ENCODE peak calls at places on chromosomes 2 and 18, in seven cellular contexts. J is A549, E is astrocyte, W is GM23338, N is OCI-LY7, T is hepatocyte, L is neuronal stem cell. D is an unnamed sample.

GRCh38 chr2:125471963-125472362 is 1184.0 kb upstream of the GYPC start:
- DNase-seq in J (peak), E (no peak), W (peak), N (no peak), T (peak), L (peak), D (peak)

GRCh38 chr18:54946149-54946581 is 13.1 kb downstream of the CCDC68 start:
- DNase-seq in J (peak), E (peak), W (no peak), N (no peak), T (peak), L (no peak), D (peak)

GRCh38 chr18:55738483-55739114 is 150.6 kb upstream of the TCF4 start:
- DNase-seq in J (no peak), E (no peak), W (no peak), N (no peak), T (no peak), L (no peak), D (no peak)

GRCh38 chr18:59874166-59874565 is 25.6 kb upstream of the PMAIP1 start:
- DNase-seq in J (peak), E (peak), W (no peak), N (no peak), T (peak), L (no peak), D (peak)

GRCh38 chr18:48949051-48949605 is 1.6 kb downstream of the SMAD7 start:
- DNase-seq in J (no peak), E (no peak), W (no peak), N (no peak), T (peak), L (no peak), D (peak)

GRCh38 chr2:188609321-188610049 is 317.8 kb downstream of the GULP1 start:
- DNase-seq in J (no peak), E (peak), W (no peak), N (no peak), T (no peak), L (no peak), D (no peak)

GRCh38 chr2:39120521-39120770 is 405 bp downstream of the SOS1 start:
- DNase-seq in J (no peak), E (no peak), W (no peak), N (no peak), T (no peak), L (no peak), D (no peak)

GRCh38 chr2:68476454-68476853 is 9.1 kb downstream of the APLF start:
- DNase-seq in J (no peak), E (no peak), W (no peak), N (no peak), T (no peak), L (no peak), D (no peak)

GRCh38 chr18:30682667-30683066 is 359.9 kb downstream of the DSC3 start:
- DNase-seq in J (no peak), E (peak), W (no peak), N (no peak), T (no peak), L (no peak), D (peak)

GRCh38 chr2:213089438-213089837 is 62.0 kb downstream of the IKZF2 start:
- DNase-seq in J (no peak), E (peak), W (no peak), N (no peak), T (no peak), L (no peak), D (no peak)

GRCh38 chr2:45909677-45910191 is 258.3 kb downstream of the PRKCE start:
- DNase-seq in J (no peak), E (no peak), W (no peak), N (peak), T (peak), L (no peak), D (no peak)

GRCh38 chr2:47520302-47520630 is 117.3 kb downstream of the MSH2 start:
- DNase-seq in J (no peak), E (no peak), W (no peak), N (peak), T (no peak), L (no peak), D (no peak)

GRCh38 chr2:197499594-197500502 is at the start of the genes HSPD1 and HSPE1:
- DNase-seq in J (peak), E (peak), W (peak), N (peak), T (peak), L (peak), D (peak)

GRCh38 chr2:23426284-23426905 is 41.4 kb downstream of the KLHL29 start:
- DNase-seq in J (no peak), E (peak), W (no peak), N (no peak), T (peak), L (no peak), D (peak)

GRCh38 chr2:3238951-3239841 is 138.4 kb downstream of the EIPR1 start:
- DNase-seq in J (no peak), E (no peak), W (no peak), N (peak), T (no peak), L (no peak), D (no peak)

GRCh38 chr2:209519271-209519670 is 95.4 kb downstream of the MAP2 start:
- DNase-seq in J (no peak), E (no peak), W (peak), N (no peak), T (no peak), L (no peak), D (no peak)

GRCh38 chr2:69947078-69947801 is 14.2 kb downstream of the ASPRV1 start:
- DNase-seq in J (no peak), E (no peak), W (no peak), N (no peak), T (no peak), L (no peak), D (no peak)

GRCh38 chr2:75579186-75579585 is 18.4 kb upstream of the EVA1A start:
- DNase-seq in J (no peak), E (no peak), W (no peak), N (no peak), T (no peak), L (no peak), D (no peak)

GRCh38 chr2:38039111-38039510 is 36.8 kb downstream of the CYP1B1 start:
- DNase-seq in J (no peak), E (peak), W (no peak), N (no peak), T (no peak), L (no peak), D (peak)

GRCh38 chr2:109213646-109214417 is 84.8 kb downstream of the SH3RF3 start:
- DNase-seq in J (no peak), E (peak), W (no peak), N (no peak), T (peak), L (no peak), D (peak)

GRCh38 chr2:192373244-192373643 is 178.5 kb upstream of the TMEFF2 start:
- DNase-seq in J (no peak), E (no peak), W (no peak), N (no peak), T (no peak), L (no peak), D (no peak)

GRCh38 chr2:219569635-219570034 is 1.7 kb downstream of the OBSL1 start:
- DNase-seq in J (no peak), E (no peak), W (no peak), N (no peak), T (no peak), L (no peak), D (no peak)

GRCh38 chr2:97935719-97936161 is 60.0 kb downstream of the TMEM131 start:
- DNase-seq in J (peak), E (peak), W (peak), N (peak), T (peak), L (peak), D (peak)

GRCh38 chr2:41400057-41400665 is 647.7 kb upstream of the PKDCC start:
- DNase-seq in J (peak), E (no peak), W (peak), N (peak), T (peak), L (peak), D (peak)

GRCh38 chr2:173279528-173279868 is 75.2 kb upstream of the CDCA7 start:
- DNase-seq in J (no peak), E (no peak), W (no peak), N (no peak), T (no peak), L (no peak), D (no peak)

GRCh38 chr2:221049950-221050349 is 522.2 kb downstream of the EPHA4 start:
- DNase-seq in J (no peak), E (no peak), W (no peak), N (no peak), T (no peak), L (no peak), D (no peak)

GRCh38 chr2:55923091-55923977 is at the start of gene EFEMP1:
- DNase-seq in J (peak), E (peak), W (peak), N (no peak), T (peak), L (peak), D (peak)

GRCh38 chr18:49597556-49597955 is 35.7 kb downstream of the LIPG start:
- DNase-seq in J (no peak), E (peak), W (no peak), N (no peak), T (no peak), L (no peak), D (no peak)

GRCh38 chr18:12408247-12408869 is 629 bp downstream of the PRELID3A start:
- DNase-seq in J (peak), E (peak), W (no peak), N (peak), T (no peak), L (no peak), D (peak)

GRCh38 chr2:176158306-176158643 is 1.2 kb downstream of the HOXD3 start:
- DNase-seq in J (no peak), E (no peak), W (peak), N (no peak), T (no peak), L (no peak), D (no peak)

GRCh38 chr18:9741821-9742541 is 33.9 kb downstream of the RAB31 start:
- DNase-seq in J (peak), E (no peak), W (peak), N (no peak), T (no peak), L (no peak), D (peak)

GRCh38 chr2:170690671-170691070 is 24.5 kb upstream of the SP5 start:
- DNase-seq in J (no peak), E (no peak), W (no peak), N (no peak), T (no peak), L (no peak), D (no peak)

GRCh38 chr2:69524799-69525198 is 87.6 kb upstream of the NFU1 start:
- DNase-seq in J (no peak), E (no peak), W (peak), N (no peak), T (no peak), L (no peak), D (no peak)

GRCh38 chr2:13921245-13921644 is 711.3 kb upstream of the LRATD1 start:
- DNase-seq in J (no peak), E (no peak), W (no peak), N (no peak), T (no peak), L (no peak), D (no peak)

GRCh38 chr2:150261691-150262090 is 225.8 kb downstream of the RND3 start:
- DNase-seq in J (no peak), E (no peak), W (no peak), N (no peak), T (no peak), L (no peak), D (no peak)

GRCh38 chr2:9326975-9327374 is 96.4 kb downstream of the ITGB1BP1 start:
- DNase-seq in J (peak), E (no peak), W (peak), N (no peak), T (no peak), L (no peak), D (peak)

GRCh38 chr2:28224648-28225471 is 167.8 kb upstream of the FOSL2 start:
- DNase-seq in J (no peak), E (peak), W (no peak), N (no peak), T (peak), L (no peak), D (peak)

GRCh38 chr2:235394278-235394828 is 99.5 kb upstream of the AGAP1 start:
- DNase-seq in J (peak), E (peak), W (no peak), N (no peak), T (peak), L (no peak), D (peak)

GRCh38 chr2:12035956-12036639 is 289.7 kb downstream of the LPIN1 start:
- DNase-seq in J (no peak), E (no peak), W (no peak), N (no peak), T (no peak), L (no peak), D (no peak)
- H3K4me2 ChIP-seq in J (no peak), E (no peak), W (no peak), N (peak), T (no peak), L (no peak), D (no peak)

GRCh38 chr2:165953306-165953654 is 296 bp downstream of the TTC21B start:
- DNase-seq in J (peak), E (no peak), W (no peak), N (no peak), T (no peak), L (no peak), D (no peak)

GRCh38 chr2:165953655-165954606 is at the start of gene TTC21B:
- DNase-seq in J (peak), E (peak), W (peak), N (peak), T (peak), L (peak), D (peak)

GRCh38 chr2:165950438-165950837 is 3.1 kb downstream of the TTC21B start:
- DNase-seq in J (no peak), E (no peak), W (no peak), N (no peak), T (no peak), L (no peak), D (no peak)

GRCh38 chr2:165952600-165953210 is 871 bp downstream of the TTC21B start:
- DNase-seq in J (no peak), E (peak), W (no peak), N (peak), T (peak), L (no peak), D (peak)

DNA sequence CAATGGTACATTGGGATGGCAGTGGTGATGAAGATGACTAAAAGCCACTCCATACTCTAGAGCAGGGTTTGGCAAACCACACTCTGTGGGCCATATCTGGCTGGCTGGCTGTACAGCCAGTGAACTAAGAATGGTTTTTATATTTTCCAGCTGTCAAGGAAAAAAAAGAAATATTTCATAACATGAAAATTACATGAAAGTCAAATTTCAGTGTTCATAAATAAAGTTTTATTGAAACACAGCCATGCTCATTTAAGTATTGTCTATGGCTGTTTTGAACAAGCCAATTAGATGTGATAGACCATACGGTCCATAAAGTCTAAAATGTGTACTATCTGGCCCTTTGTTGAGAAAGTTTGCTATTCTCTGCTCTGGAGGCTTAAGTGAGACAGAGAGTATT is 1.5 kb downstream of the TTC21B start:
- DNase-seq in J (no peak), E (no peak), W (no peak), N (no peak), T (no peak), L (no peak), D (no peak)
- H3K4me2 ChIP-seq in J (peak), E (peak), W (peak), N (peak), T (peak), L (no peak), D (peak)

GRCh38 chr2:42547014-42547413 is 21.4 kb upstream of the MTA3 start:
- DNase-seq in J (no peak), E (no peak), W (no peak), N (peak), T (no peak), L (no peak), D (no peak)
- H3K4me2 ChIP-seq in J (no peak), E (no peak), W (peak), N (peak), T (no peak), L (no peak), D (no peak)

GRCh38 chr2:177636672-177637071 is 244.1 kb downstream of the AGPS start:
- DNase-seq in J (no peak), E (no peak), W (no peak), N (no peak), T (no peak), L (no peak), D (no peak)

GRCh38 chr2:177631702-177632101 is 239.1 kb downstream of the AGPS start:
- DNase-seq in J (no peak), E (no peak), W (no peak), N (no peak), T (no peak), L (no peak), D (no peak)

GRCh38 chr2:177635696-177636095 is 243.1 kb downstream of the AGPS start:
- DNase-seq in J (no peak), E (no peak), W (no peak), N (no peak), T (no peak), L (no peak), D (no peak)

GRCh38 chr2:177633111-177633510 is 240.5 kb downstream of the AGPS start:
- DNase-seq in J (no peak), E (peak), W (no peak), N (no peak), T (no peak), L (no peak), D (no peak)

GRCh38 chr2:177633910-177634294 is 241.3 kb downstream of the AGPS start:
- DNase-seq in J (no peak), E (no peak), W (peak), N (no peak), T (no peak), L (no peak), D (no peak)
- H3K4me2 ChIP-seq in J (peak), E (peak), W (peak), N (peak), T (peak), L (no peak), D (no peak)